ENCODE peak calls at places on chromosomes 16 and 17, in ten cellular contexts. One of them, this sample, is unnamed.

GRCh38 chr17:8073627-8074485 is 13.7 kb downstream of the ALOX12B start:
- DNase-seq in pulmonary artery endothelial cell: no peak
- DNase-seq in uterus: no peak
- DNase-seq in WERI-Rb-1: peak
- DNase-seq in AG04449: no peak
- DNase-seq in HTR-8/SVneo: peak
- DNase-seq in activated CD8-positive, alpha-beta memory T cell treated with anti-CD3 and anti-CD28 coated beads for 1 hour: peak
- DNase-seq in mucosa of gallbladder: peak
- DNase-seq in heart right ventricle: peak
- DNase-seq in skeletal muscle cell: no peak
- DNase-seq in this sample: peak

GRCh38 chr17:28404812-28405570 is 1.0 kb downstream of the SLC46A1 start:
- DNase-seq in mucosa of gallbladder: peak
- DNase-seq in skeletal muscle cell: no peak
- DNase-seq in AG04449: no peak
- DNase-seq in pulmonary artery endothelial cell: no peak
- DNase-seq in uterus: no peak
- DNase-seq in WERI-Rb-1: no peak
- DNase-seq in HTR-8/SVneo: no peak
- DNase-seq in heart right ventricle: no peak
- DNase-seq in activated CD8-positive, alpha-beta memory T cell treated with anti-CD3 and anti-CD28 coated beads for 1 hour: no peak
- DNase-seq in this sample: peak

GRCh38 chr17:19904412-19904811 is 36.7 kb upstream of the ULK2 start:
- DNase-seq in HTR-8/SVneo: no peak
- DNase-seq in heart right ventricle: no peak
- DNase-seq in pulmonary artery endothelial cell: no peak
- DNase-seq in AG04449: no peak
- DNase-seq in uterus: no peak
- DNase-seq in mucosa of gallbladder: no peak
- DNase-seq in skeletal muscle cell: no peak
- DNase-seq in WERI-Rb-1: no peak
- DNase-seq in activated CD8-positive, alpha-beta memory T cell treated with anti-CD3 and anti-CD28 coated beads for 1 hour: no peak
- DNase-seq in this sample: no peak

GRCh38 chr16:3654249-3654991 is at the start of gene DNASE1:
- DNase-seq in skeletal muscle cell: no peak
- DNase-seq in mucosa of gallbladder: peak
- DNase-seq in pulmonary artery endothelial cell: no peak
- DNase-seq in activated CD8-positive, alpha-beta memory T cell treated with anti-CD3 and anti-CD28 coated beads for 1 hour: peak
- DNase-seq in heart right ventricle: peak
- DNase-seq in uterus: peak
- DNase-seq in HTR-8/SVneo: peak
- DNase-seq in AG04449: no peak
- DNase-seq in WERI-Rb-1: peak
- DNase-seq in this sample: peak

GRCh38 chr16:66936889-66937554 is 1.7 kb downstream of the CES2 start:
- DNase-seq in uterus: no peak
- DNase-seq in activated CD8-positive, alpha-beta memory T cell treated with anti-CD3 and anti-CD28 coated beads for 1 hour: no peak
- DNase-seq in mucosa of gallbladder: no peak
- DNase-seq in heart right ventricle: peak
- DNase-seq in HTR-8/SVneo: no peak
- DNase-seq in WERI-Rb-1: no peak
- DNase-seq in skeletal muscle cell: no peak
- DNase-seq in pulmonary artery endothelial cell: no peak
- DNase-seq in AG04449: no peak
- DNase-seq in this sample: no peak

GRCh38 chr16:84941916-84942315 is 69.4 kb downstream of the ZDHHC7 start:
- DNase-seq in WERI-Rb-1: no peak
- DNase-seq in activated CD8-positive, alpha-beta memory T cell treated with anti-CD3 and anti-CD28 coated beads for 1 hour: no peak
- DNase-seq in HTR-8/SVneo: peak
- DNase-seq in mucosa of gallbladder: no peak
- DNase-seq in AG04449: no peak
- DNase-seq in skeletal muscle cell: no peak
- DNase-seq in pulmonary artery endothelial cell: no peak
- DNase-seq in uterus: no peak
- DNase-seq in heart right ventricle: no peak
- DNase-seq in this sample: no peak

GRCh38 chr17:49515196-49515770 is 20.2 kb downstream of the NGFR start:
- DNase-seq in pulmonary artery endothelial cell: no peak
- DNase-seq in skeletal muscle cell: peak
- DNase-seq in AG04449: peak
- DNase-seq in uterus: peak
- DNase-seq in activated CD8-positive, alpha-beta memory T cell treated with anti-CD3 and anti-CD28 coated beads for 1 hour: no peak
- DNase-seq in WERI-Rb-1: peak
- DNase-seq in mucosa of gallbladder: peak
- DNase-seq in heart right ventricle: peak
- DNase-seq in HTR-8/SVneo: peak
- DNase-seq in this sample: peak

GRCh38 chr17:19771971-19772630 is 24.0 kb upstream of the ALDH3A1 start:
- DNase-seq in pulmonary artery endothelial cell: no peak
- DNase-seq in WERI-Rb-1: no peak
- DNase-seq in uterus: no peak
- DNase-seq in activated CD8-positive, alpha-beta memory T cell treated with anti-CD3 and anti-CD28 coated beads for 1 hour: no peak
- DNase-seq in HTR-8/SVneo: no peak
- DNase-seq in AG04449: no peak
- DNase-seq in heart right ventricle: no peak
- DNase-seq in mucosa of gallbladder: no peak
- DNase-seq in skeletal muscle cell: no peak
- DNase-seq in this sample: no peak

GRCh38 chr16:19837984-19838707 is 46.5 kb downstream of the GPRC5B start:
- DNase-seq in HTR-8/SVneo: no peak
- DNase-seq in WERI-Rb-1: no peak
- DNase-seq in heart right ventricle: no peak
- DNase-seq in uterus: no peak
- DNase-seq in activated CD8-positive, alpha-beta memory T cell treated with anti-CD3 and anti-CD28 coated beads for 1 hour: no peak
- DNase-seq in mucosa of gallbladder: no peak
- DNase-seq in skeletal muscle cell: no peak
- DNase-seq in AG04449: no peak
- DNase-seq in pulmonary artery endothelial cell: no peak
- DNase-seq in this sample: no peak

GRCh38 chr17:77382356-77382911 is 241.7 kb downstream of the SEC14L1 start:
- DNase-seq in pulmonary artery endothelial cell: no peak
- DNase-seq in WERI-Rb-1: no peak
- DNase-seq in heart right ventricle: peak
- DNase-seq in HTR-8/SVneo: no peak
- DNase-seq in uterus: no peak
- DNase-seq in skeletal muscle cell: no peak
- DNase-seq in activated CD8-positive, alpha-beta memory T cell treated with anti-CD3 and anti-CD28 coated beads for 1 hour: no peak
- DNase-seq in AG04449: no peak
- DNase-seq in mucosa of gallbladder: no peak
- DNase-seq in this sample: no peak

GRCh38 chr16:81310045-81310644 is 4.6 kb upstream of the GAN start:
- DNase-seq in uterus: no peak
- DNase-seq in skeletal muscle cell: no peak
- DNase-seq in AG04449: no peak
- DNase-seq in WERI-Rb-1: no peak
- DNase-seq in mucosa of gallbladder: no peak
- DNase-seq in HTR-8/SVneo: no peak
- DNase-seq in pulmonary artery endothelial cell: no peak
- DNase-seq in heart right ventricle: no peak
- DNase-seq in activated CD8-positive, alpha-beta memory T cell treated with anti-CD3 and anti-CD28 coated beads for 1 hour: no peak
- DNase-seq in this sample: no peak

GRCh38 chr16:839643-840408 is 39.3 kb upstream of the GNG13 start:
- DNase-seq in WERI-Rb-1: no peak
- DNase-seq in activated CD8-positive, alpha-beta memory T cell treated with anti-CD3 and anti-CD28 coated beads for 1 hour: no peak
- DNase-seq in heart right ventricle: no peak
- DNase-seq in skeletal muscle cell: no peak
- DNase-seq in AG04449: no peak
- DNase-seq in pulmonary artery endothelial cell: no peak
- DNase-seq in HTR-8/SVneo: no peak
- DNase-seq in mucosa of gallbladder: no peak
- DNase-seq in uterus: no peak
- DNase-seq in this sample: no peak

GRCh38 chr16:20884240-20884556 is 16.0 kb downstream of the DCUN1D3 start:
- DNase-seq in heart right ventricle: no peak
- DNase-seq in activated CD8-positive, alpha-beta memory T cell treated with anti-CD3 and anti-CD28 coated beads for 1 hour: no peak
- DNase-seq in uterus: peak
- DNase-seq in WERI-Rb-1: no peak
- DNase-seq in mucosa of gallbladder: no peak
- DNase-seq in HTR-8/SVneo: no peak
- DNase-seq in AG04449: no peak
- DNase-seq in skeletal muscle cell: peak
- DNase-seq in pulmonary artery endothelial cell: no peak
- DNase-seq in this sample: no peak

GRCh38 chr17:77907497-77908120 is 50.9 kb upstream of the TNRC6C start:
- DNase-seq in heart right ventricle: no peak
- DNase-seq in pulmonary artery endothelial cell: no peak
- DNase-seq in uterus: no peak
- DNase-seq in WERI-Rb-1: no peak
- DNase-seq in HTR-8/SVneo: no peak
- DNase-seq in activated CD8-positive, alpha-beta memory T cell treated with anti-CD3 and anti-CD28 coated beads for 1 hour: no peak
- DNase-seq in mucosa of gallbladder: no peak
- DNase-seq in AG04449: no peak
- DNase-seq in skeletal muscle cell: no peak
- DNase-seq in this sample: no peak

GRCh38 chr16:77298638-77299360 is 99.6 kb downstream of the SYCE1L start:
- DNase-seq in mucosa of gallbladder: no peak
- DNase-seq in uterus: peak
- DNase-seq in WERI-Rb-1: no peak
- DNase-seq in HTR-8/SVneo: peak
- DNase-seq in AG04449: peak
- DNase-seq in skeletal muscle cell: peak
- DNase-seq in heart right ventricle: no peak
- DNase-seq in pulmonary artery endothelial cell: peak
- DNase-seq in activated CD8-positive, alpha-beta memory T cell treated with anti-CD3 and anti-CD28 coated beads for 1 hour: no peak
- DNase-seq in this sample: no peak

GRCh38 chr17:44788139-44788538 is 29.4 kb downstream of the ADAM11 start:
- DNase-seq in activated CD8-positive, alpha-beta memory T cell treated with anti-CD3 and anti-CD28 coated beads for 1 hour: no peak
- DNase-seq in pulmonary artery endothelial cell: no peak
- DNase-seq in HTR-8/SVneo: no peak
- DNase-seq in skeletal muscle cell: no peak
- DNase-seq in AG04449: no peak
- DNase-seq in uterus: no peak
- DNase-seq in mucosa of gallbladder: no peak
- DNase-seq in heart right ventricle: no peak
- DNase-seq in WERI-Rb-1: no peak
- DNase-seq in this sample: no peak

GRCh38 chr17:81391964-81392908 is 3.0 kb upstream of the BAHCC1 start:
- DNase-seq in pulmonary artery endothelial cell: no peak
- DNase-seq in uterus: peak
- DNase-seq in AG04449: no peak
- DNase-seq in skeletal muscle cell: peak
- DNase-seq in activated CD8-positive, alpha-beta memory T cell treated with anti-CD3 and anti-CD28 coated beads for 1 hour: no peak
- DNase-seq in WERI-Rb-1: no peak
- DNase-seq in heart right ventricle: peak
- DNase-seq in mucosa of gallbladder: no peak
- DNase-seq in HTR-8/SVneo: no peak
- DNase-seq in this sample: no peak

GRCh38 chr16:56263711-56264608 is 72.7 kb downstream of the GNAO1 start:
- DNase-seq in pulmonary artery endothelial cell: no peak
- DNase-seq in uterus: no peak
- DNase-seq in WERI-Rb-1: peak
- DNase-seq in mucosa of gallbladder: no peak
- DNase-seq in heart right ventricle: peak
- DNase-seq in skeletal muscle cell: no peak
- DNase-seq in AG04449: no peak
- DNase-seq in HTR-8/SVneo: no peak
- DNase-seq in activated CD8-positive, alpha-beta memory T cell treated with anti-CD3 and anti-CD28 coated beads for 1 hour: no peak
- DNase-seq in this sample: no peak

GRCh38 chr16:30430428-30430970 is 669 bp upstream of the DCTPP1 start:
- DNase-seq in uterus: no peak
- DNase-seq in HTR-8/SVneo: no peak
- DNase-seq in skeletal muscle cell: no peak
- DNase-seq in AG04449: no peak
- DNase-seq in heart right ventricle: peak
- DNase-seq in pulmonary artery endothelial cell: no peak
- DNase-seq in mucosa of gallbladder: no peak
- DNase-seq in WERI-Rb-1: peak
- DNase-seq in activated CD8-positive, alpha-beta memory T cell treated with anti-CD3 and anti-CD28 coated beads for 1 hour: no peak
- DNase-seq in this sample: no peak

GRCh38 chr17:79183221-79184158 is 108.9 kb downstream of the ENGASE start:
- DNase-seq in activated CD8-positive, alpha-beta memory T cell treated with anti-CD3 and anti-CD28 coated beads for 1 hour: no peak
- DNase-seq in mucosa of gallbladder: no peak
- DNase-seq in AG04449: no peak
- DNase-seq in HTR-8/SVneo: peak
- DNase-seq in WERI-Rb-1: peak
- DNase-seq in uterus: no peak
- DNase-seq in skeletal muscle cell: no peak
- DNase-seq in heart right ventricle: no peak
- DNase-seq in pulmonary artery endothelial cell: no peak
- DNase-seq in this sample: no peak

GRCh38 chr17:47676510-47676909 is 17.5 kb upstream of the TBKBP1 start:
- DNase-seq in uterus: no peak
- DNase-seq in AG04449: no peak
- DNase-seq in skeletal muscle cell: no peak
- DNase-seq in WERI-Rb-1: no peak
- DNase-seq in activated CD8-positive, alpha-beta memory T cell treated with anti-CD3 and anti-CD28 coated beads for 1 hour: no peak
- DNase-seq in HTR-8/SVneo: no peak
- DNase-seq in pulmonary artery endothelial cell: no peak
- DNase-seq in mucosa of gallbladder: no peak
- DNase-seq in heart right ventricle: no peak
- DNase-seq in this sample: no peak

GRCh38 chr16:88510091-88510719 is 57.1 kb downstream of the ZFPM1 start:
- DNase-seq in uterus: no peak
- DNase-seq in pulmonary artery endothelial cell: no peak
- DNase-seq in activated CD8-positive, alpha-beta memory T cell treated with anti-CD3 and anti-CD28 coated beads for 1 hour: no peak
- DNase-seq in skeletal muscle cell: no peak
- DNase-seq in heart right ventricle: no peak
- DNase-seq in AG04449: no peak
- DNase-seq in mucosa of gallbladder: no peak
- DNase-seq in WERI-Rb-1: no peak
- DNase-seq in HTR-8/SVneo: peak
- DNase-seq in this sample: no peak

GRCh38 chr16:81277681-81278080 is 37.1 kb upstream of the GAN start:
- DNase-seq in pulmonary artery endothelial cell: no peak
- DNase-seq in mucosa of gallbladder: peak
- DNase-seq in heart right ventricle: no peak
- DNase-seq in HTR-8/SVneo: no peak
- DNase-seq in skeletal muscle cell: no peak
- DNase-seq in AG04449: no peak
- DNase-seq in WERI-Rb-1: no peak
- DNase-seq in activated CD8-positive, alpha-beta memory T cell treated with anti-CD3 and anti-CD28 coated beads for 1 hour: no peak
- DNase-seq in uterus: no peak
- DNase-seq in this sample: no peak

This sample was measured in adrenal gland.